ENCODE peak calls at places on chromosomes 3 and 15, in five cellular contexts. H is SW 1271; V is D341Med; G is foreskin fibroblast; Q is effector memory CD4-positive, alpha-beta T cell. J is an unnamed sample.
A peak's percentile ranks its signal among the peaks of the same experiment; 100 is the strongest.

GRCh38 chr3:142963266-142964149 is at the start of gene PAQR9:
- DNase-seq in H (no peak), V (peak; percentile 90), G (peak; percentile 46), Q (no peak), J (no peak)

GRCh38 chr15:81338422-81339007 is 14.6 kb upstream of the STARD5 start:
- DNase-seq in H (no peak), V (no peak), G (peak; percentile 89), Q (no peak), J (no peak)

GRCh38 chr15:69390575-69390974 is 23.6 kb upstream of the KIF23 start:
- DNase-seq in H (no peak), V (no peak), G (peak; percentile 84), Q (no peak), J (no peak)

GRCh38 chr3:118943597-118943996 is 91.0 kb downstream of the IGSF11 start:
- DNase-seq in H (no peak), V (no peak), G (no peak), Q (no peak), J (no peak)

GRCh38 chr15:25862469-25863066 is 559 bp downstream of the ATP10A start:
- DNase-seq in H (no peak), V (peak; percentile 42), G (peak; percentile 57), Q (no peak), J (peak; percentile 57)

GRCh38 chr3:148882288-148882687 is 17.2 kb downstream of the CPA3 start:
- DNase-seq in H (no peak), V (no peak), G (no peak), Q (no peak), J (no peak)

GRCh38 chr15:41659190-41659589 is 1.0 kb upstream of the MGA start:
- DNase-seq in H (no peak), V (no peak), G (no peak), Q (no peak), J (no peak)

GRCh38 chr15:34664418-34664817 is 81.0 kb upstream of the GOLGA8B start:
- DNase-seq in H (no peak), V (no peak), G (no peak), Q (no peak), J (no peak)

GRCh38 chr3:127135241-127136023 is 57.5 kb upstream of the PRR23E start:
- DNase-seq in H (no peak), V (no peak), G (peak; percentile 45), Q (no peak), J (no peak)

GRCh38 chr3:9820944-9821343 is 10.9 kb downstream of the TTLL3 start:
- DNase-seq in H (no peak), V (peak; percentile 64), G (peak; percentile 61), Q (no peak), J (no peak)

GRCh38 chr15:101013769-101014223 is 94.6 kb downstream of the LRRK1 start:
- DNase-seq in H (no peak), V (peak; percentile 68), G (no peak), Q (no peak), J (no peak)

GRCh38 chr15:74901612-74902063 is 5.0 kb downstream of the FAM219B start:
- DNase-seq in H (no peak), V (peak; percentile 82), G (peak; percentile 83), Q (peak; percentile 22), J (peak; percentile 34)

GRCh38 chr3:186058225-186058624 is 50.7 kb downstream of the ETV5 start:
- DNase-seq in H (no peak), V (no peak), G (no peak), Q (no peak), J (no peak)

GRCh38 chr3:139906441-139906840 is 28.5 kb upstream of the CLSTN2 start:
- DNase-seq in H (peak; percentile 45), V (no peak), G (peak; percentile 8), Q (no peak), J (no peak)

GRCh38 chr3:19970289-19970688 is 23.4 kb downstream of the RAB5A start:
- DNase-seq in H (no peak), V (no peak), G (no peak), Q (no peak), J (no peak)

GRCh38 chr3:87167634-87168456 is 59.3 kb upstream of the CHMP2B start:
- DNase-seq in H (no peak), V (peak; percentile 48), G (peak; percentile 81), Q (no peak), J (no peak)

GRCh38 chr3:13019706-13020105 is 53.5 kb downstream of the IQSEC1 start:
- DNase-seq in H (no peak), V (no peak), G (no peak), Q (no peak), J (no peak)

GRCh38 chr3:3799173-3800075 is at the start of gene LRRN1:
- DNase-seq in H (no peak), V (peak; percentile 82), G (no peak), Q (no peak), J (no peak)

GRCh38 chr3:59573911-59574310 is 524.1 kb upstream of the CFAP20DC start:
- DNase-seq in H (no peak), V (no peak), G (peak; percentile 91), Q (no peak), J (no peak)

GRCh38 chr3:50950591-50950990 is 275.9 kb downstream of the DOCK3 start:
- DNase-seq in H (no peak), V (no peak), G (no peak), Q (no peak), J (no peak)

GRCh38 chr3:85586018-85586417 is 627.2 kb downstream of the CADM2 start:
- DNase-seq in H (no peak), V (no peak), G (no peak), Q (no peak), J (no peak)

GRCh38 chr3:189001559-189001958 is 170.2 kb upstream of the TPRG1 start:
- DNase-seq in H (peak; percentile 54), V (no peak), G (peak; percentile 92), Q (no peak), J (no peak)

GRCh38 chr3:64093825-64094712 is 70.8 kb upstream of the PSMD6 start:
- DNase-seq in H (no peak), V (no peak), G (peak; percentile 32), Q (no peak), J (no peak)

GRCh38 chr3:175664911-175665310 is 805.8 kb downstream of the NAALADL2 start:
- DNase-seq in H (no peak), V (no peak), G (no peak), Q (no peak), J (no peak)

GRCh38 chr15:81315452-81316203 is 8.3 kb downstream of the STARD5 start:
- DNase-seq in H (no peak), V (no peak), G (no peak), Q (peak; percentile 22), J (no peak)

GRCh38 chr15:40334541-40334940 is 6.2 kb downstream of the CCDC9B start:
- DNase-seq in H (no peak), V (no peak), G (no peak), Q (no peak), J (no peak)

GRCh38 chr3:72164635-72164978 is 379.7 kb upstream of the PROK2 start:
- DNase-seq in H (no peak), V (no peak), G (no peak), Q (no peak), J (no peak)

GRCh38 chr3:169179193-169180122 is 484.1 kb downstream of the MECOM start:
- DNase-seq in H (no peak), V (no peak), G (no peak), Q (no peak), J (no peak)

GRCh38 chr15:79872358-79873017 is 24.3 kb downstream of the MTHFS start:
- DNase-seq in H (no peak), V (no peak), G (no peak), Q (peak; percentile 36), J (no peak)

GRCh38 chr3:5687230-5687629 is 499.7 kb downstream of the EDEM1 start:
- DNase-seq in H (no peak), V (no peak), G (no peak), Q (no peak), J (no peak)

GRCh38 chr3:137171834-137172603 is 214.2 kb downstream of the IL20RB start:
- DNase-seq in H (no peak), V (no peak), G (no peak), Q (no peak), J (no peak)

J was measured in T-helper 1 cell.